ENCODE peak calls at places on chromosomes 6 and 20, in four cellular contexts. P is mesenteric fat pad, U is left lung, Q is fibroblast of the conjunctiva. M is an unnamed sample.

GRCh38 chr20:41018153-41018552 is 10.5 kb upstream of the TOP1 start:
- DNase-seq in Q (no peak), U (no peak), P (no peak), M (no peak)

GRCh38 chr6:39188577-39188976 is 40.7 kb downstream of the KCNK5 start:
- DNase-seq in U (no peak), Q (no peak), P (no peak), M (no peak)

GRCh38 chr20:4038676-4039075 is 23.3 kb upstream of the RNF24 start:
- DNase-seq in U (no peak), Q (no peak), P (no peak), M (no peak)

GRCh38 chr6:27495386-27496135 is 22.7 kb upstream of the ZNF184 start:
- DNase-seq in P (no peak), U (peak), Q (peak), M (no peak)

GRCh38 chr6:48419992-48420391 is 309.0 kb upstream of the PTCHD4 start:
- DNase-seq in U (no peak), P (no peak), Q (no peak), M (no peak)

GRCh38 chr20:11117808-11118528 is 444.2 kb upstream of the JAG1 start:
- DNase-seq in Q (no peak), U (no peak), P (no peak), M (no peak)

GRCh38 chr20:62358728-62359490 is 8.2 kb downstream of the LAMA5 start:
- DNase-seq in Q (no peak), P (no peak), U (no peak), M (no peak)

GRCh38 chr20:57810511-57811372 is 100.9 kb upstream of the PMEPA1 start:
- DNase-seq in Q (no peak), U (peak), P (no peak), M (no peak)

GRCh38 chr6:90658497-90658896 is 71.6 kb upstream of the MAP3K7 start:
- DNase-seq in U (no peak), Q (no peak), P (no peak), M (no peak)

GRCh38 chr6:25010917-25011625 is 75.3 kb upstream of the RIPOR2 start:
- DNase-seq in Q (no peak), P (no peak), U (no peak), M (no peak)

GRCh38 chr6:71404145-71404966 is 115.7 kb downstream of the OGFRL1 start:
- DNase-seq in Q (peak), P (no peak), U (no peak), M (no peak)

GRCh38 chr20:2751868-2752630 is 48.4 kb downstream of the CPXM1 start:
- DNase-seq in Q (no peak), P (no peak), U (no peak), M (peak)

GRCh38 chr6:141321486-141322347 is 811.0 kb upstream of the GJE1 start:
- DNase-seq in Q (peak), U (no peak), P (no peak), M (no peak)

GRCh38 chr6:41939848-41940758 is 1.5 kb downstream of the CCND3 start:
- DNase-seq in U (peak), Q (no peak), P (no peak), M (no peak)

GRCh38 chr6:25223421-25224052 is 55.6 kb upstream of the CARMIL1 start:
- DNase-seq in Q (peak), P (no peak), U (peak), M (peak)

GRCh38 chr6:14129572-14129971 is 12.0 kb downstream of the CD83 start:
- DNase-seq in U (no peak), Q (peak), P (no peak), M (peak)

M was measured in NCI-H1105.